ENCODE peak calls at places on chromosomes 13 and 19, in seven cellular contexts. One of them, this sample, is unnamed.

GRCh38 chr13:73462241-73462640 is 403.4 kb downstream of the KLF5 start:
- DNase-seq in activated naive CD4-positive, alpha-beta T cell: no peak
- DNase-seq in activated CD8-positive, alpha-beta memory T cell treated with anti-CD3 and anti-CD28 coated beads for 48 hours: no peak
- DNase-seq in ELF-1: no peak
- DNase-seq in C1 segment of cervical spinal cord: no peak
- DNase-seq in foreskin fibroblast: no peak
- DNase-seq in amygdala: no peak
- DNase-seq in this sample: no peak

GRCh38 chr19:43699506-43700367 is 16.1 kb upstream of the IRGC start:
- DNase-seq in activated naive CD4-positive, alpha-beta T cell: no peak
- DNase-seq in ELF-1: peak
- DNase-seq in foreskin fibroblast: peak
- DNase-seq in C1 segment of cervical spinal cord: no peak
- DNase-seq in activated CD8-positive, alpha-beta memory T cell treated with anti-CD3 and anti-CD28 coated beads for 48 hours: no peak
- DNase-seq in amygdala: no peak
- DNase-seq in this sample: peak

GRCh38 chr13:112447761-112448603 is 71.8 kb downstream of the SPACA7 start:
- DNase-seq in ELF-1: peak
- DNase-seq in activated naive CD4-positive, alpha-beta T cell: no peak
- DNase-seq in C1 segment of cervical spinal cord: no peak
- DNase-seq in amygdala: no peak
- DNase-seq in activated CD8-positive, alpha-beta memory T cell treated with anti-CD3 and anti-CD28 coated beads for 48 hours: no peak
- DNase-seq in foreskin fibroblast: no peak
- DNase-seq in this sample: peak

GRCh38 chr19:940591-941291 is 14.9 kb downstream of the ARID3A start:
- DNase-seq in ELF-1: no peak
- DNase-seq in C1 segment of cervical spinal cord: no peak
- DNase-seq in activated naive CD4-positive, alpha-beta T cell: no peak
- DNase-seq in amygdala: peak
- DNase-seq in foreskin fibroblast: peak
- DNase-seq in activated CD8-positive, alpha-beta memory T cell treated with anti-CD3 and anti-CD28 coated beads for 48 hours: no peak
- DNase-seq in this sample: peak

GRCh38 chr13:33208290-33208990 is 77.1 kb downstream of the STARD13 start:
- DNase-seq in amygdala: no peak
- DNase-seq in foreskin fibroblast: no peak
- DNase-seq in C1 segment of cervical spinal cord: no peak
- DNase-seq in ELF-1: no peak
- DNase-seq in activated CD8-positive, alpha-beta memory T cell treated with anti-CD3 and anti-CD28 coated beads for 48 hours: no peak
- DNase-seq in activated naive CD4-positive, alpha-beta T cell: no peak
- DNase-seq in this sample: no peak

GRCh38 chr13:27960362-27961226 is 8.5 kb downstream of the CDX2 start:
- DNase-seq in C1 segment of cervical spinal cord: no peak
- DNase-seq in ELF-1: peak
- DNase-seq in foreskin fibroblast: peak
- DNase-seq in activated CD8-positive, alpha-beta memory T cell treated with anti-CD3 and anti-CD28 coated beads for 48 hours: no peak
- DNase-seq in amygdala: no peak
- DNase-seq in activated naive CD4-positive, alpha-beta T cell: no peak
- DNase-seq in this sample: peak

GRCh38 chr19:48123907-48124675 is 13.5 kb upstream of the PLA2G4C start:
- DNase-seq in activated naive CD4-positive, alpha-beta T cell: no peak
- DNase-seq in C1 segment of cervical spinal cord: no peak
- DNase-seq in ELF-1: peak
- DNase-seq in amygdala: no peak
- DNase-seq in foreskin fibroblast: peak
- DNase-seq in activated CD8-positive, alpha-beta memory T cell treated with anti-CD3 and anti-CD28 coated beads for 48 hours: no peak
- DNase-seq in this sample: no peak

GRCh38 chr13:26344980-26345379 is 91.1 kb downstream of the CDK8 start:
- DNase-seq in activated CD8-positive, alpha-beta memory T cell treated with anti-CD3 and anti-CD28 coated beads for 48 hours: no peak
- DNase-seq in ELF-1: no peak
- DNase-seq in activated naive CD4-positive, alpha-beta T cell: no peak
- DNase-seq in C1 segment of cervical spinal cord: no peak
- DNase-seq in foreskin fibroblast: peak
- DNase-seq in amygdala: no peak
- DNase-seq in this sample: no peak

GRCh38 chr13:110872034-110872767 is 42.7 kb downstream of the ANKRD10 start:
- DNase-seq in foreskin fibroblast: peak
- DNase-seq in ELF-1: no peak
- DNase-seq in activated CD8-positive, alpha-beta memory T cell treated with anti-CD3 and anti-CD28 coated beads for 48 hours: no peak
- DNase-seq in amygdala: no peak
- DNase-seq in activated naive CD4-positive, alpha-beta T cell: no peak
- DNase-seq in C1 segment of cervical spinal cord: no peak
- DNase-seq in this sample: no peak

GRCh38 chr13:74062933-74063332 is 71.3 kb downstream of the KLF12 start:
- DNase-seq in ELF-1: no peak
- DNase-seq in amygdala: no peak
- DNase-seq in foreskin fibroblast: peak
- DNase-seq in activated CD8-positive, alpha-beta memory T cell treated with anti-CD3 and anti-CD28 coated beads for 48 hours: no peak
- DNase-seq in C1 segment of cervical spinal cord: peak
- DNase-seq in activated naive CD4-positive, alpha-beta T cell: no peak
- DNase-seq in this sample: no peak

GRCh38 chr19:39401549-39402416 is 4.9 kb upstream of the ZFP36 start:
- DNase-seq in amygdala: no peak
- DNase-seq in foreskin fibroblast: peak
- DNase-seq in ELF-1: peak
- DNase-seq in C1 segment of cervical spinal cord: no peak
- DNase-seq in activated CD8-positive, alpha-beta memory T cell treated with anti-CD3 and anti-CD28 coated beads for 48 hours: no peak
- DNase-seq in activated naive CD4-positive, alpha-beta T cell: peak
- DNase-seq in this sample: no peak

GRCh38 chr19:41753936-41754529 is 1.3 kb upstream of the CEACAM6 start:
- DNase-seq in amygdala: no peak
- DNase-seq in activated naive CD4-positive, alpha-beta T cell: peak
- DNase-seq in activated CD8-positive, alpha-beta memory T cell treated with anti-CD3 and anti-CD28 coated beads for 48 hours: peak
- DNase-seq in C1 segment of cervical spinal cord: no peak
- DNase-seq in ELF-1: peak
- DNase-seq in foreskin fibroblast: peak
- DNase-seq in this sample: peak

GRCh38 chr13:109836629-109837607 is 50.5 kb upstream of the IRS2 start:
- DNase-seq in activated CD8-positive, alpha-beta memory T cell treated with anti-CD3 and anti-CD28 coated beads for 48 hours: no peak
- DNase-seq in foreskin fibroblast: no peak
- DNase-seq in C1 segment of cervical spinal cord: no peak
- DNase-seq in amygdala: no peak
- DNase-seq in activated naive CD4-positive, alpha-beta T cell: no peak
- DNase-seq in ELF-1: no peak
- DNase-seq in this sample: peak

GRCh38 chr19:12766051-12766521 is 9.3 kb downstream of the HOOK2 start:
- DNase-seq in activated CD8-positive, alpha-beta memory T cell treated with anti-CD3 and anti-CD28 coated beads for 48 hours: peak
- DNase-seq in ELF-1: peak
- DNase-seq in amygdala: no peak
- DNase-seq in activated naive CD4-positive, alpha-beta T cell: peak
- DNase-seq in C1 segment of cervical spinal cord: no peak
- DNase-seq in foreskin fibroblast: peak
- DNase-seq in this sample: peak

GRCh38 chr19:55552206-55552605 is 6.9 kb upstream of the SBK3 start:
- DNase-seq in C1 segment of cervical spinal cord: no peak
- DNase-seq in activated CD8-positive, alpha-beta memory T cell treated with anti-CD3 and anti-CD28 coated beads for 48 hours: no peak
- DNase-seq in activated naive CD4-positive, alpha-beta T cell: no peak
- DNase-seq in ELF-1: no peak
- DNase-seq in amygdala: no peak
- DNase-seq in foreskin fibroblast: no peak
- DNase-seq in this sample: no peak

GRCh38 chr19:687569-688166 is 7.6 kb downstream of the PRSS57 start:
- DNase-seq in ELF-1: peak
- DNase-seq in activated naive CD4-positive, alpha-beta T cell: no peak
- DNase-seq in activated CD8-positive, alpha-beta memory T cell treated with anti-CD3 and anti-CD28 coated beads for 48 hours: no peak
- DNase-seq in C1 segment of cervical spinal cord: no peak
- DNase-seq in amygdala: no peak
- DNase-seq in foreskin fibroblast: no peak
- DNase-seq in this sample: no peak

GRCh38 chr13:51928231-51928630 is 66.5 kb downstream of the CCDC70 start:
- DNase-seq in ELF-1: no peak
- DNase-seq in activated CD8-positive, alpha-beta memory T cell treated with anti-CD3 and anti-CD28 coated beads for 48 hours: no peak
- DNase-seq in foreskin fibroblast: no peak
- DNase-seq in C1 segment of cervical spinal cord: no peak
- DNase-seq in activated naive CD4-positive, alpha-beta T cell: no peak
- DNase-seq in amygdala: no peak
- DNase-seq in this sample: no peak

GRCh38 chr19:19329199-19329598 is 8.6 kb downstream of the MAU2 start:
- DNase-seq in ELF-1: no peak
- DNase-seq in foreskin fibroblast: no peak
- DNase-seq in activated CD8-positive, alpha-beta memory T cell treated with anti-CD3 and anti-CD28 coated beads for 48 hours: no peak
- DNase-seq in C1 segment of cervical spinal cord: no peak
- DNase-seq in amygdala: no peak
- DNase-seq in activated naive CD4-positive, alpha-beta T cell: no peak
- DNase-seq in this sample: no peak

GRCh38 chr13:104773775-104774174 is 1707.6 kb upstream of the SLC10A2 start:
- DNase-seq in C1 segment of cervical spinal cord: no peak
- DNase-seq in foreskin fibroblast: peak
- DNase-seq in activated CD8-positive, alpha-beta memory T cell treated with anti-CD3 and anti-CD28 coated beads for 48 hours: no peak
- DNase-seq in activated naive CD4-positive, alpha-beta T cell: no peak
- DNase-seq in amygdala: no peak
- DNase-seq in ELF-1: peak
- DNase-seq in this sample: no peak

GRCh38 chr13:67771106-67771505 is 541.0 kb upstream of the PCDH9 start:
- DNase-seq in C1 segment of cervical spinal cord: no peak
- DNase-seq in amygdala: no peak
- DNase-seq in activated naive CD4-positive, alpha-beta T cell: no peak
- DNase-seq in activated CD8-positive, alpha-beta memory T cell treated with anti-CD3 and anti-CD28 coated beads for 48 hours: no peak
- DNase-seq in foreskin fibroblast: no peak
- DNase-seq in ELF-1: no peak
- DNase-seq in this sample: no peak

GRCh38 chr13:86960876-86961275 is 710.3 kb upstream of the SLITRK5 start:
- DNase-seq in amygdala: no peak
- DNase-seq in ELF-1: no peak
- DNase-seq in activated CD8-positive, alpha-beta memory T cell treated with anti-CD3 and anti-CD28 coated beads for 48 hours: no peak
- DNase-seq in foreskin fibroblast: no peak
- DNase-seq in activated naive CD4-positive, alpha-beta T cell: no peak
- DNase-seq in C1 segment of cervical spinal cord: no peak
- DNase-seq in this sample: no peak

GRCh38 chr19:45641274-45642105 is 2.3 kb upstream of the EML2 start:
- DNase-seq in activated naive CD4-positive, alpha-beta T cell: peak
- DNase-seq in foreskin fibroblast: peak
- DNase-seq in ELF-1: peak
- DNase-seq in C1 segment of cervical spinal cord: no peak
- DNase-seq in amygdala: no peak
- DNase-seq in activated CD8-positive, alpha-beta memory T cell treated with anti-CD3 and anti-CD28 coated beads for 48 hours: peak
- DNase-seq in this sample: peak

GRCh38 chr13:73000027-73000674 is 58.7 kb upstream of the KLF5 start:
- DNase-seq in activated naive CD4-positive, alpha-beta T cell: no peak
- DNase-seq in amygdala: no peak
- DNase-seq in ELF-1: peak
- DNase-seq in activated CD8-positive, alpha-beta memory T cell treated with anti-CD3 and anti-CD28 coated beads for 48 hours: no peak
- DNase-seq in C1 segment of cervical spinal cord: no peak
- DNase-seq in foreskin fibroblast: no peak
- DNase-seq in this sample: no peak

GRCh38 chr13:108957369-108958012 is 328.1 kb downstream of the MYO16 start:
- DNase-seq in ELF-1: no peak
- DNase-seq in foreskin fibroblast: peak
- DNase-seq in C1 segment of cervical spinal cord: no peak
- DNase-seq in amygdala: no peak
- DNase-seq in activated CD8-positive, alpha-beta memory T cell treated with anti-CD3 and anti-CD28 coated beads for 48 hours: no peak
- DNase-seq in activated naive CD4-positive, alpha-beta T cell: no peak
- DNase-seq in this sample: no peak

GRCh38 chr19:7734220-7735203 is 2.6 kb upstream of the CLEC4G start:
- DNase-seq in foreskin fibroblast: peak
- DNase-seq in activated naive CD4-positive, alpha-beta T cell: no peak
- DNase-seq in ELF-1: no peak
- DNase-seq in activated CD8-positive, alpha-beta memory T cell treated with anti-CD3 and anti-CD28 coated beads for 48 hours: no peak
- DNase-seq in C1 segment of cervical spinal cord: no peak
- DNase-seq in amygdala: no peak
- DNase-seq in this sample: no peak

GRCh38 chr13:35891973-35892441 is 239.2 kb downstream of the DCLK1 start:
- DNase-seq in foreskin fibroblast: peak
- DNase-seq in amygdala: no peak
- DNase-seq in activated naive CD4-positive, alpha-beta T cell: no peak
- DNase-seq in ELF-1: no peak
- DNase-seq in C1 segment of cervical spinal cord: no peak
- DNase-seq in activated CD8-positive, alpha-beta memory T cell treated with anti-CD3 and anti-CD28 coated beads for 48 hours: no peak
- DNase-seq in this sample: no peak

GRCh38 chr13:51894239-51894638 is 32.5 kb downstream of the CCDC70 start:
- DNase-seq in ELF-1: peak
- DNase-seq in activated CD8-positive, alpha-beta memory T cell treated with anti-CD3 and anti-CD28 coated beads for 48 hours: no peak
- DNase-seq in activated naive CD4-positive, alpha-beta T cell: no peak
- DNase-seq in foreskin fibroblast: no peak
- DNase-seq in C1 segment of cervical spinal cord: no peak
- DNase-seq in amygdala: no peak
- DNase-seq in this sample: no peak

GRCh38 chr13:52162279-52163101 is 3.1 kb upstream of the NEK3 start:
- DNase-seq in activated CD8-positive, alpha-beta memory T cell treated with anti-CD3 and anti-CD28 coated beads for 48 hours: no peak
- DNase-seq in activated naive CD4-positive, alpha-beta T cell: no peak
- DNase-seq in foreskin fibroblast: peak
- DNase-seq in C1 segment of cervical spinal cord: no peak
- DNase-seq in ELF-1: no peak
- DNase-seq in amygdala: no peak
- DNase-seq in this sample: no peak

GRCh38 chr19:41621654-41622053 is 5.2 kb downstream of the CEACAM4 start:
- DNase-seq in foreskin fibroblast: no peak
- DNase-seq in ELF-1: no peak
- DNase-seq in activated CD8-positive, alpha-beta memory T cell treated with anti-CD3 and anti-CD28 coated beads for 48 hours: no peak
- DNase-seq in amygdala: no peak
- DNase-seq in C1 segment of cervical spinal cord: no peak
- DNase-seq in activated naive CD4-positive, alpha-beta T cell: no peak
- DNase-seq in this sample: no peak